ENCODE peak calls at places on chromosomes 1 and 21, in eight cellular contexts. X, A, R, O, E, M, V and Y are unnamed samples.
A peak's percentile ranks its signal among the peaks of the same experiment; 100 is the strongest.

GRCh38 chr1:206674745-206675175 is 9.9 kb upstream of the MAPKAPK2 start:
- DNase-seq in R (no peak), M (no peak), X (no peak), V (no peak), E (peak; percentile 62), A (peak; percentile 89), O (no peak), Y (no peak)

GRCh38 chr1:212606734-212607205 is 1.8 kb upstream of the ATF3 start:
- DNase-seq in E (peak; percentile 72), M (peak; percentile 12), X (peak; percentile 45), V (peak; percentile 28), R (peak; percentile 44), O (peak; percentile 61), A (peak; percentile 82), Y (no peak)

GRCh38 chr1:216531308-216532239 is 108.3 kb upstream of the USH2A start:
- DNase-seq in X (no peak), O (no peak), R (no peak), E (no peak), A (peak; percentile 12), M (no peak), V (no peak), Y (no peak)

GRCh38 chr21:40120944-40121575 is 253.8 kb downstream of the PCP4 start:
- DNase-seq in X (no peak), R (no peak), V (peak; percentile 42), M (no peak), A (no peak), O (no peak), E (no peak), Y (no peak)

GRCh38 chr1:235415008-235415904 is 48.0 kb downstream of the TBCE start:
- DNase-seq in V (peak; percentile 82), X (peak; percentile 43), M (peak; percentile 54), O (peak; percentile 51), R (no peak), A (peak; percentile 63), E (peak; percentile 70), Y (peak; percentile 44)

GRCh38 chr1:24027838-24028468 is 47.8 kb upstream of the SRSF10 start:
- DNase-seq in V (no peak), E (no peak), M (no peak), A (no peak), X (no peak), O (no peak), R (no peak), Y (no peak)

GRCh38 chr1:244049142-244049968 is 1.7 kb upstream of the ZBTB18 start:
- DNase-seq in M (peak; percentile 50), E (peak; percentile 61), V (peak; percentile 83), A (peak; percentile 19), X (peak; percentile 51), R (peak; percentile 57), O (peak; percentile 31), Y (no peak)

GRCh38 chr1:112852276-112852675 is 103.7 kb downstream of the SLC16A1 start:
- DNase-seq in A (no peak), X (no peak), V (no peak), O (no peak), R (no peak), M (no peak), E (no peak), Y (no peak)

GRCh38 chr1:219273088-219273686 is 99.5 kb downstream of the LYPLAL1 start:
- DNase-seq in R (no peak), X (no peak), O (no peak), M (no peak), E (no peak), V (no peak), A (no peak), Y (no peak)

GRCh38 chr1:67831850-67832513 is 1.3 kb downstream of the GNG12 start:
- DNase-seq in R (no peak), X (no peak), V (peak; percentile 55), A (peak; percentile 64), O (peak; percentile 50), E (peak; percentile 79), M (peak; percentile 55), Y (peak; percentile 38)
- TF ChIP-seq CTCF in R (no peak), X (no peak), V (no peak), A (no peak), O (no peak), E (peak; percentile 9), M (no peak), Y (no peak)

GRCh38 chr1:91997607-91998195 is 32.1 kb upstream of the EPHX4 start:
- DNase-seq in A (peak; percentile 8), E (no peak), V (peak; percentile 54), M (peak; percentile 40), R (no peak), X (peak; percentile 17), O (peak; percentile 7), Y (peak; percentile 23)
- TF ChIP-seq CTCF in A (peak; percentile 39), E (peak; percentile 24), V (peak; percentile 83), M (peak; percentile 57), R (no peak), X (peak; percentile 77), O (peak; percentile 34), Y (peak; percentile 82)

GRCh38 chr1:178382372-178382771 is 114.4 kb downstream of the CLEC20A start:
- DNase-seq in R (no peak), M (no peak), O (no peak), X (no peak), V (no peak), A (no peak), E (no peak), Y (no peak)

GRCh38 chr1:178385662-178386061 is 111.1 kb downstream of the CLEC20A start:
- DNase-seq in X (no peak), M (no peak), A (no peak), V (no peak), O (no peak), E (no peak), R (no peak), Y (no peak)

GRCh38 chr1:178374016-178374415 is 122.7 kb downstream of the CLEC20A start:
- DNase-seq in V (no peak), X (no peak), A (no peak), E (no peak), M (no peak), R (no peak), O (no peak), Y (no peak)

GRCh38 chr1:178376008-178376407 is 120.8 kb downstream of the CLEC20A start:
- DNase-seq in A (no peak), V (no peak), X (no peak), M (no peak), O (no peak), R (no peak), E (no peak), Y (no peak)

DNA sequence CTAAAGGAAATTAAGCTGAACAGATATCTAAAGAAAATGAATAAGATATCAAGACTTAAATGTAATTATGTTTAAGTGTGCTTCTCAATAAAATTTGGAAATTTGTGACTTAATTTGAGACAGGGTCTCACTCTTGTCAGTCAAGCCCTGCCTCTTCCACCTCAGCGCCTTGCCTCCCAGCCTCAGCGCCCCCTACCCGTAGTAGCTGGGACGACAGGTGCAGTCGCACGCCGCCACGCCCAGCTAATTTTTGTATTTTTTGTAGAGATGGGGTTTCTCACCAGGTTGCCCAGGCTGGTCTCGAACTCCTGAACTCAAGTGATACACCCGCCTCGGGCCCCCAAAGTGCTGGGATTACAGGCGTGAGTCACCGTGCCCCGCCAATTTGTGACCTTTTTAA is 117.0 kb downstream of the CLEC20A start:
- DNase-seq in M (peak; percentile 50), E (no peak), A (no peak), O (no peak), R (no peak), X (no peak), V (peak; percentile 71), Y (peak; percentile 28)
- TF ChIP-seq CTCF in M (peak; percentile 82), E (no peak), A (no peak), O (no peak), R (no peak), X (no peak), V (peak; percentile 84), Y (peak; percentile 57)

DNA sequence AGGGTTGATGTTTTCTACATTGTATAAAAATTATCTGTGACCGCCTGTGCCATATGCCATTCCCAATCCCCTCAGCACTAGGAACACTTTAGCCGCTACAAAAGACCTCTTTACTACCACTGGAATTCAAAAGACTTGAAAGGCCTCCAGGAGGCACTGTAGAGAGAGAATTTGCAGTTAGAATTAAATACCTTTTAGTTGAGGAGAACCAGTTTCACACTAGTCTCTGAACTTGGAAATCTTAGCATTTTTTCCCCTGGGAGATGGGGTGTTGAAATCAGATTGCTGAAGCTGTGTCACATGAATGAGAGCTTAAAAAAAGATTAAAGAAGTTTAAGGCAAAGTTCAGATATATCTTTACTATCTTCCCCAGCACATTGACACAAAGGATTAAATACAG is 291.0 kb downstream of the ADGRL2 start:
- DNase-seq in V (no peak), A (no peak), X (no peak), O (no peak), R (no peak), M (no peak), E (no peak), Y (no peak)
- TF ChIP-seq CTCF in V (peak; percentile 24), A (no peak), X (no peak), O (no peak), R (no peak), M (no peak), E (no peak), Y (no peak)

DNA sequence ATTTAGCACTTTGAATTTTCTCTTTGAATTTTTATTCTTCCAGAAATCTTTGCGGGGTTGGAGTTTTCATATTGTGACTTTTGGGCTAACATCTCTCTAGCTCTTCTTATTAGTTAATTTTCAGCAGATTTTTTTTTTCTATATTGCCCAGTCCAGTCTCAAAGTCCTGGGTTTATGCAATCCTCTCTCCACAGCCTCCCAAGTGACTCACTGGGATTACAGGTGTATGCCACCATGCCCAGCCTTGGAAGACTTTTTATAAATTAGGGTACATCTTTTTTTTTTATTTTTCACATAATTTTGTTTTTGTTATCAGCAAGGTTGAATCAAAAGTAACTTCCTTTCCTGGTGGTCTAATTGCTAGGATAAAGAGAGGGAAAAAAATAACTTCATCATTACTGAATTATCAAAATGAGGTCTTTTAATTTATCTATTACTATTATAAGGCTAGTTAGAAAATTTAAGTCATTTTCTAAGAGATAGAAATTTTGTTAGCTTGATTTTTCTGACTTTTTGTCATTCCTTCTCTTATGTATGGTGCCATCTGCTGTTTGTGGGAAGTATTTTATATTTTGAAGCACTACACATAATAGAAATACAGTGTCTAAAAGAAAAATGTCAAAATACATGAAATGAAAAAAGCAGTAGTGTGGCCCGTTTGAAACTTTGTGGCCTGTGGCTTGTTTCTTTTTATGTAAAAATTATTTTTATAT is 273.4 kb upstream of the CACYBP start:
- DNase-seq in R (no peak), O (no peak), M (no peak), A (no peak), E (no peak), X (no peak), V (peak; percentile 39), Y (no peak)
- TF ChIP-seq CTCF in R (no peak), O (peak; percentile 51), M (peak; percentile 75), A (peak; percentile 45), E (peak; percentile 37), X (peak; percentile 59), V (peak; percentile 74), Y (peak; percentile 76)